ENCODE peak calls at places on chromosomes 11 and 22, in eight cellular contexts. One of them, this sample, is unnamed.

GRCh38 chr11:101987370-101987769 is 59.9 kb upstream of the CFAP300 start:
- DNase-seq in HL-60: no peak
- DNase-seq in heart left ventricle: no peak
- DNase-seq in heart right ventricle: no peak
- DNase-seq in PC-3: no peak
- DNase-seq in esophagus squamous epithelium: no peak
- DNase-seq in mesenchymal stem cell: no peak
- DNase-seq in esophagus muscularis mucosa: no peak
- DNase-seq in this sample: no peak

GRCh38 chr11:999009-999408 is 37.5 kb downstream of the MUC6 start:
- DNase-seq in HL-60: no peak
- DNase-seq in heart left ventricle: no peak
- DNase-seq in heart right ventricle: no peak
- DNase-seq in PC-3: no peak
- DNase-seq in esophagus squamous epithelium: no peak
- DNase-seq in mesenchymal stem cell: no peak
- DNase-seq in esophagus muscularis mucosa: no peak
- DNase-seq in this sample: no peak

GRCh38 chr11:106463154-106463553 is 385.7 kb downstream of the AASDHPPT start:
- DNase-seq in HL-60: no peak
- DNase-seq in heart left ventricle: no peak
- DNase-seq in heart right ventricle: no peak
- DNase-seq in PC-3: no peak
- DNase-seq in esophagus squamous epithelium: no peak
- DNase-seq in mesenchymal stem cell: no peak
- DNase-seq in esophagus muscularis mucosa: no peak
- DNase-seq in this sample: no peak

GRCh38 chr22:44933829-44934735 is 75.7 kb downstream of the PHF21B start:
- DNase-seq in HL-60: no peak
- DNase-seq in heart left ventricle: no peak
- DNase-seq in heart right ventricle: no peak
- DNase-seq in PC-3: no peak
- DNase-seq in esophagus squamous epithelium: no peak
- DNase-seq in mesenchymal stem cell: no peak
- DNase-seq in esophagus muscularis mucosa: no peak
- DNase-seq in this sample: no peak

GRCh38 chr11:70247710-70248072 is 22.8 kb upstream of the PPFIA1 start:
- DNase-seq in HL-60: no peak
- DNase-seq in heart left ventricle: no peak
- DNase-seq in heart right ventricle: peak; percentile 61
- DNase-seq in PC-3: peak; percentile 59
- DNase-seq in esophagus squamous epithelium: no peak
- DNase-seq in mesenchymal stem cell: no peak
- DNase-seq in esophagus muscularis mucosa: no peak
- DNase-seq in this sample: no peak

GRCh38 chr11:4740735-4741134 is 29.0 kb downstream of the OR51F1 start:
- DNase-seq in HL-60: no peak
- DNase-seq in heart left ventricle: no peak
- DNase-seq in heart right ventricle: no peak
- DNase-seq in PC-3: no peak
- DNase-seq in esophagus squamous epithelium: no peak
- DNase-seq in mesenchymal stem cell: no peak
- DNase-seq in esophagus muscularis mucosa: no peak
- DNase-seq in this sample: no peak

GRCh38 chr11:125297346-125297910 is 132.9 kb downstream of the PKNOX2 start:
- DNase-seq in HL-60: no peak
- DNase-seq in heart left ventricle: no peak
- DNase-seq in heart right ventricle: no peak
- DNase-seq in PC-3: no peak
- DNase-seq in esophagus squamous epithelium: no peak
- DNase-seq in mesenchymal stem cell: no peak
- DNase-seq in esophagus muscularis mucosa: no peak
- DNase-seq in this sample: no peak

GRCh38 chr11:9092846-9093778 is 1.7 kb upstream of the SCUBE2 start:
- DNase-seq in HL-60: peak; percentile 22
- DNase-seq in heart left ventricle: no peak
- DNase-seq in heart right ventricle: no peak
- DNase-seq in PC-3: peak; percentile 16
- DNase-seq in esophagus squamous epithelium: no peak
- DNase-seq in mesenchymal stem cell: no peak
- DNase-seq in esophagus muscularis mucosa: peak; percentile 75
- DNase-seq in this sample: no peak

GRCh38 chr11:129275825-129276224 is 83.7 kb upstream of the ARHGAP32 start:
- DNase-seq in HL-60: no peak
- DNase-seq in heart left ventricle: no peak
- DNase-seq in heart right ventricle: no peak
- DNase-seq in PC-3: no peak
- DNase-seq in esophagus squamous epithelium: no peak
- DNase-seq in mesenchymal stem cell: no peak
- DNase-seq in esophagus muscularis mucosa: no peak
- DNase-seq in this sample: no peak

GRCh38 chr22:45878901-45879551 is 97.9 kb downstream of the WNT7B start:
- DNase-seq in HL-60: no peak
- DNase-seq in heart left ventricle: no peak
- DNase-seq in heart right ventricle: no peak
- DNase-seq in PC-3: no peak
- DNase-seq in esophagus squamous epithelium: no peak
- DNase-seq in mesenchymal stem cell: no peak
- DNase-seq in esophagus muscularis mucosa: no peak
- DNase-seq in this sample: peak; percentile 33

GRCh38 chr11:65307298-65308229 is 7.1 kb upstream of the CDC42EP2 start:
- DNase-seq in HL-60: no peak
- DNase-seq in heart left ventricle: no peak
- DNase-seq in heart right ventricle: no peak
- DNase-seq in PC-3: no peak
- DNase-seq in esophagus squamous epithelium: no peak
- DNase-seq in mesenchymal stem cell: no peak
- DNase-seq in esophagus muscularis mucosa: no peak
- DNase-seq in this sample: no peak

GRCh38 chr11:27427183-27427980 is 45.2 kb downstream of the LGR4 start:
- DNase-seq in HL-60: no peak
- DNase-seq in heart left ventricle: no peak
- DNase-seq in heart right ventricle: no peak
- DNase-seq in PC-3: no peak
- DNase-seq in esophagus squamous epithelium: no peak
- DNase-seq in mesenchymal stem cell: peak; percentile 21
- DNase-seq in esophagus muscularis mucosa: no peak
- DNase-seq in this sample: no peak

GRCh38 chr22:17853066-17853465 is 78.8 kb upstream of the BID start:
- DNase-seq in HL-60: no peak
- DNase-seq in heart left ventricle: peak; percentile 42
- DNase-seq in heart right ventricle: no peak
- DNase-seq in PC-3: no peak
- DNase-seq in esophagus squamous epithelium: no peak
- DNase-seq in mesenchymal stem cell: no peak
- DNase-seq in esophagus muscularis mucosa: no peak
- DNase-seq in this sample: no peak

GRCh38 chr22:17855891-17856290 is 81.6 kb upstream of the BID start:
- DNase-seq in HL-60: no peak
- DNase-seq in heart left ventricle: no peak
- DNase-seq in heart right ventricle: no peak
- DNase-seq in PC-3: no peak
- DNase-seq in esophagus squamous epithelium: no peak
- DNase-seq in mesenchymal stem cell: no peak
- DNase-seq in esophagus muscularis mucosa: no peak
- DNase-seq in this sample: no peak

GRCh38 chr22:17846326-17846992 is 72.2 kb upstream of the BID start:
- DNase-seq in HL-60: no peak
- DNase-seq in heart left ventricle: no peak
- DNase-seq in heart right ventricle: no peak
- DNase-seq in PC-3: no peak
- DNase-seq in esophagus squamous epithelium: no peak
- DNase-seq in mesenchymal stem cell: no peak
- DNase-seq in esophagus muscularis mucosa: no peak
- DNase-seq in this sample: no peak

GRCh38 chr22:17847360-17848078 is 73.2 kb upstream of the BID start:
- DNase-seq in HL-60: no peak
- DNase-seq in heart left ventricle: no peak
- DNase-seq in heart right ventricle: no peak
- DNase-seq in PC-3: no peak
- DNase-seq in esophagus squamous epithelium: no peak
- DNase-seq in mesenchymal stem cell: no peak
- DNase-seq in esophagus muscularis mucosa: no peak
- DNase-seq in this sample: no peak

GRCh38 chr22:17851754-17852153 is 77.5 kb upstream of the BID start:
- DNase-seq in HL-60: no peak
- DNase-seq in heart left ventricle: peak; percentile 78
- DNase-seq in heart right ventricle: peak; percentile 57
- DNase-seq in PC-3: no peak
- DNase-seq in esophagus squamous epithelium: no peak
- DNase-seq in mesenchymal stem cell: no peak
- DNase-seq in esophagus muscularis mucosa: no peak
- DNase-seq in this sample: no peak
- H3K27ac ChIP-seq in HL-60: no peak overlapping the region
- H3K27ac ChIP-seq in heart left ventricle: peak overlapping the region; percentile 94
- H3K27ac ChIP-seq in heart right ventricle: peak overlapping the region; percentile 92
- H3K27ac ChIP-seq in PC-3: no peak overlapping the region
- H3K27ac ChIP-seq in esophagus squamous epithelium: peak overlapping the region; percentile 67
- H3K27ac ChIP-seq in mesenchymal stem cell: no peak overlapping the region
- H3K27ac ChIP-seq in esophagus muscularis mucosa: peak overlapping the region; percentile 92
- H3K27ac ChIP-seq in this sample: no peak overlapping the region

DNA sequence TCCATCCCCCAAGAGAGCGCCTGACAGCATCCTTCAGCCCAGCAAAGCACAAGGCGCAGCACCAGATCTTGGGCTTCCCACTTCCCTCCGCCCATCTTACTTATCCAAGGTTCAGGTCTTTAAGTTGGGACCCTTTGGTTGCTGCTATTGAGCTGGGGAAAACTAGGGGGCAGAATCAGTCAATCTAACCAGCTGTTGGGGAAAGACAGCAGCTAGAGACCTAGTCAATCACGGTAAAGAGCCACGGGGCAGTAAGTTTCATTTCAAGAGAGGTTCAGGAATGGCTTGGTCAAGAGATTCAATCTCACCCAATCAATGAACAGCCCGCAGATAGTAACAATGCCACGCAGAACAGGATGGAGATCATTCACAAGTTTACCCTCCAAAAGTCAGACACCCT is 1.7 kb downstream of the ABTB2 start:
- DNase-seq in HL-60: no peak
- DNase-seq in heart left ventricle: no peak
- DNase-seq in heart right ventricle: no peak
- DNase-seq in PC-3: no peak
- DNase-seq in esophagus squamous epithelium: no peak
- DNase-seq in mesenchymal stem cell: no peak
- DNase-seq in esophagus muscularis mucosa: no peak
- DNase-seq in this sample: no peak
- H3K4me3 ChIP-seq in HL-60: peak overlapping the region; percentile 56
- H3K4me3 ChIP-seq in heart left ventricle: peak overlapping the region; percentile 84
- H3K4me3 ChIP-seq in heart right ventricle: peak overlapping the region; percentile 88
- H3K4me3 ChIP-seq in PC-3: peak overlapping the region; percentile 86
- H3K4me3 ChIP-seq in esophagus squamous epithelium: peak overlapping the region; percentile 60
- H3K4me3 ChIP-seq in mesenchymal stem cell: peak overlapping the region; percentile 79
- H3K4me3 ChIP-seq in esophagus muscularis mucosa: peak overlapping the region; percentile 67
- H3K4me3 ChIP-seq in this sample: peak overlapping the region; percentile 64

GRCh38 chr22:20542055-20542454 is 34.6 kb downstream of the MED15 start:
- DNase-seq in HL-60: no peak
- DNase-seq in heart left ventricle: no peak
- DNase-seq in heart right ventricle: no peak
- DNase-seq in PC-3: no peak
- DNase-seq in esophagus squamous epithelium: no peak
- DNase-seq in mesenchymal stem cell: no peak
- DNase-seq in esophagus muscularis mucosa: no peak
- DNase-seq in this sample: no peak
- H3K27ac ChIP-seq in HL-60: no peak overlapping the region
- H3K27ac ChIP-seq in heart left ventricle: no peak overlapping the region
- H3K27ac ChIP-seq in heart right ventricle: no peak overlapping the region
- H3K27ac ChIP-seq in PC-3: no peak overlapping the region
- H3K27ac ChIP-seq in esophagus squamous epithelium: no peak overlapping the region
- H3K27ac ChIP-seq in mesenchymal stem cell: no peak overlapping the region
- H3K27ac ChIP-seq in esophagus muscularis mucosa: no peak overlapping the region
- H3K27ac ChIP-seq in this sample: no peak overlapping the region

DNA sequence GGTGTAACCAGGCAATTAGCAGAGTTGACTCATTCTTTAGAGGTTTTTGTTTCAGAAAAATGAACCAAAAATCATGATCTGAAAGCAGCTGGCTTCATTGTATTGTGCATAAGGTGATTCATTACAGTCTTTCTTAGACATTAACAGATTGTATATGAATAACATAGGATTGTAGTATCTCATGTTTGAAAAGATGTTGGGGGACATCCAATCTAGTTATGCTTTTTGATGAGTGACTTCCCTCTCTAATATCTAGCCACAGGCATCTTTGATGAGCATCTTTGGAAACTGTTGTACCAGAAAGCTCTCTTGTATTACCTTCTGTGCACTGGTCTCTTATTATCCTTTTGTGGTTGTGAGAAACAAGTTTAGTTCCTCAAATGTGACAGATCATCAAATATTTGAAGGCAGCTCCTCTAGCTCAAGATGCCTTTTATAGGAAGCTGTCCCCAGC is 8.3 kb downstream of the GRK3 start:
- DNase-seq in HL-60: peak; percentile 30
- DNase-seq in heart left ventricle: no peak
- DNase-seq in heart right ventricle: no peak
- DNase-seq in PC-3: no peak
- DNase-seq in esophagus squamous epithelium: no peak
- DNase-seq in mesenchymal stem cell: no peak
- DNase-seq in esophagus muscularis mucosa: no peak
- DNase-seq in this sample: no peak
- H3K4me3 ChIP-seq in HL-60: no peak overlapping the region
- H3K4me3 ChIP-seq in heart left ventricle: no peak overlapping the region
- H3K4me3 ChIP-seq in heart right ventricle: no peak overlapping the region
- H3K4me3 ChIP-seq in PC-3: no peak overlapping the region
- H3K4me3 ChIP-seq in esophagus squamous epithelium: no peak overlapping the region
- H3K4me3 ChIP-seq in mesenchymal stem cell: no peak overlapping the region
- H3K4me3 ChIP-seq in esophagus muscularis mucosa: no peak overlapping the region
- H3K4me3 ChIP-seq in this sample: no peak overlapping the region

DNA sequence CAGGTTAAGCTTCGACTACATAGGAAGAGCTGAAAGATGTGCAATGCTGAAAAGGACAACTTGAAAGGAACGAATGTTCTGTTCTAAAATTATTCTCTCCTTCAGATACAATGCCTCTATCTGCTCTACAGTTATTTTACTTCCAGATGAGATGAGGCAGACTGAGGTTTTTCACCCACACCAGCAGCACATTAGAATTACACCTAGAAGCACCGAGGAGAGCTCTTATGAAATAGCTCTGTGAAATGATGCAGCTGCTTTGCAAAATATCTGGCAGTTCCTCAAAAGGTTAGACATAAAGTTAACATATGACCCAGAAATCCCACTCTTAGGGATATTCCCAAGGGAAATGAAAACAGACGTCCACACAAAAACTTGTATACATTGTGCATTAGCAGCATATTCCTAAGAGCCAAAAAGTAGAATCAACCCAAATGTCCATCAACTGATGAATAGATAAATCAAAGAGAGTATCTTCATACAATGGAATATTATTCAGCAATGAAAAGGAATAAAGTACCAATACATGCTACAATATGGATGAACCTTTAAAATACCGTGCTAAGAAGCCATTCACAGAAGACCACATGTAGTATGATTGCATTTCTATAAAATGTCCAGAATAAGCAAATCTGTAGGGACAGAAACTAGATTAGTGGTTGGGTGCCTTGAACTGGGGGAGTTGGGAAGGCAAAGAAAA is 34.5 kb downstream of the WT1 start:
- DNase-seq in HL-60: peak; percentile 62
- DNase-seq in heart left ventricle: no peak
- DNase-seq in heart right ventricle: no peak
- DNase-seq in PC-3: no peak
- DNase-seq in esophagus squamous epithelium: no peak
- DNase-seq in mesenchymal stem cell: no peak
- DNase-seq in esophagus muscularis mucosa: no peak
- DNase-seq in this sample: no peak
- H3K27ac ChIP-seq in HL-60: peak overlapping the region; percentile 14
- H3K27ac ChIP-seq in heart left ventricle: no peak overlapping the region
- H3K27ac ChIP-seq in heart right ventricle: no peak overlapping the region
- H3K27ac ChIP-seq in PC-3: no peak overlapping the region
- H3K27ac ChIP-seq in esophagus squamous epithelium: no peak overlapping the region
- H3K27ac ChIP-seq in mesenchymal stem cell: no peak overlapping the region
- H3K27ac ChIP-seq in esophagus muscularis mucosa: no peak overlapping the region
- H3K27ac ChIP-seq in this sample: no peak overlapping the region

GRCh38 chr22:39267966-39268365 is 23.2 kb upstream of the PDGFB start:
- DNase-seq in HL-60: no peak
- DNase-seq in heart left ventricle: no peak
- DNase-seq in heart right ventricle: no peak
- DNase-seq in PC-3: no peak
- DNase-seq in esophagus squamous epithelium: no peak
- DNase-seq in mesenchymal stem cell: no peak
- DNase-seq in esophagus muscularis mucosa: no peak
- DNase-seq in this sample: no peak
- H3K4me3 ChIP-seq in HL-60: no peak overlapping the region
- H3K4me3 ChIP-seq in heart left ventricle: no peak overlapping the region
- H3K4me3 ChIP-seq in heart right ventricle: no peak overlapping the region
- H3K4me3 ChIP-seq in PC-3: no peak overlapping the region
- H3K4me3 ChIP-seq in esophagus squamous epithelium: no peak overlapping the region
- H3K4me3 ChIP-seq in mesenchymal stem cell: no peak overlapping the region
- H3K4me3 ChIP-seq in esophagus muscularis mucosa: no peak overlapping the region
- H3K4me3 ChIP-seq in this sample: no peak overlapping the region